ENCODE peak calls at places on chromosomes 6 and 20, in six cellular contexts. One of them, this sample, is unnamed.

GRCh38 chr6:34146801-34147592 is 1.1 kb upstream of the GRM4 start:
- DNase-seq in GM12878: no peak
- DNase-seq in K562: no peak
- DNase-seq in HepG2: no peak
- DNase-seq in IMR-90: peak
- DNase-seq in A549: no peak
- DNase-seq in this sample: no peak

GRCh38 chr6:80142586-80142985 is 36.1 kb downstream of the BCKDHB start:
- DNase-seq in HepG2: no peak
- DNase-seq in K562: no peak
- DNase-seq in A549: no peak
- DNase-seq in IMR-90: peak
- DNase-seq in GM12878: no peak
- DNase-seq in this sample: no peak

GRCh38 chr20:59662161-59662560 is 57.8 kb downstream of the PHACTR3 start:
- DNase-seq in IMR-90: no peak
- DNase-seq in GM12878: no peak
- DNase-seq in HepG2: no peak
- DNase-seq in K562: no peak
- DNase-seq in A549: no peak
- DNase-seq in this sample: no peak

GRCh38 chr6:113381957-113382356 is 475.2 kb upstream of the MARCKS start:
- DNase-seq in K562: no peak
- DNase-seq in IMR-90: peak
- DNase-seq in HepG2: no peak
- DNase-seq in GM12878: peak
- DNase-seq in A549: no peak
- DNase-seq in this sample: no peak

GRCh38 chr6:65117854-65118409 is 589.1 kb downstream of the EYS start:
- DNase-seq in IMR-90: no peak
- DNase-seq in K562: no peak
- DNase-seq in A549: no peak
- DNase-seq in HepG2: no peak
- DNase-seq in GM12878: no peak
- DNase-seq in this sample: no peak

GRCh38 chr6:25013249-25013648 is 77.5 kb upstream of the RIPOR2 start:
- DNase-seq in A549: no peak
- DNase-seq in K562: peak
- DNase-seq in HepG2: no peak
- DNase-seq in IMR-90: no peak
- DNase-seq in GM12878: no peak
- DNase-seq in this sample: no peak

GRCh38 chr6:134295953-134296553 is 21.9 kb downstream of the SGK1 start:
- DNase-seq in HepG2: peak
- DNase-seq in K562: peak
- DNase-seq in IMR-90: peak
- DNase-seq in GM12878: no peak
- DNase-seq in A549: peak
- DNase-seq in this sample: no peak

GRCh38 chr6:32852844-32853540 is 512 bp downstream of the TAP1 start:
- DNase-seq in GM12878: no peak
- DNase-seq in K562: no peak
- DNase-seq in HepG2: no peak
- DNase-seq in IMR-90: peak
- DNase-seq in A549: peak
- DNase-seq in this sample: no peak

GRCh38 chr20:25565578-25566157 is 19.7 kb downstream of the NINL start:
- DNase-seq in IMR-90: no peak
- DNase-seq in A549: no peak
- DNase-seq in HepG2: peak
- DNase-seq in GM12878: no peak
- DNase-seq in K562: no peak
- DNase-seq in this sample: no peak

GRCh38 chr20:1474817-1475603 is 8.4 kb upstream of the NSFL1C start:
- DNase-seq in GM12878: no peak
- DNase-seq in K562: no peak
- DNase-seq in IMR-90: no peak
- DNase-seq in HepG2: no peak
- DNase-seq in A549: no peak
- DNase-seq in this sample: no peak

GRCh38 chr6:122839477-122839876 is 50.4 kb downstream of the SMPDL3A start:
- DNase-seq in K562: peak
- DNase-seq in GM12878: no peak
- DNase-seq in HepG2: peak
- DNase-seq in A549: peak
- DNase-seq in IMR-90: peak
- DNase-seq in this sample: peak

GRCh38 chr20:15938847-15939246 is 634.4 kb downstream of the KIF16B start:
- DNase-seq in K562: no peak
- DNase-seq in A549: no peak
- DNase-seq in HepG2: no peak
- DNase-seq in GM12878: no peak
- DNase-seq in IMR-90: no peak
- DNase-seq in this sample: no peak

GRCh38 chr20:13166006-13166405 is 55.1 kb upstream of the ISM1 start:
- DNase-seq in K562: no peak
- DNase-seq in GM12878: no peak
- DNase-seq in HepG2: no peak
- DNase-seq in A549: no peak
- DNase-seq in IMR-90: no peak
- DNase-seq in this sample: no peak

GRCh38 chr6:80366721-80367120 is 260.2 kb downstream of the BCKDHB start:
- DNase-seq in A549: no peak
- DNase-seq in HepG2: no peak
- DNase-seq in IMR-90: peak
- DNase-seq in GM12878: no peak
- DNase-seq in K562: no peak
- DNase-seq in this sample: no peak

GRCh38 chr6:465531-466348 is 74.2 kb downstream of the IRF4 start:
- DNase-seq in K562: no peak
- DNase-seq in HepG2: no peak
- DNase-seq in IMR-90: no peak
- DNase-seq in A549: no peak
- DNase-seq in GM12878: no peak
- DNase-seq in this sample: no peak

GRCh38 chr6:24566020-24566752 is 71.4 kb downstream of the ALDH5A1 start:
- DNase-seq in IMR-90: peak
- DNase-seq in GM12878: no peak
- DNase-seq in HepG2: peak
- DNase-seq in K562: no peak
- DNase-seq in A549: no peak
- DNase-seq in this sample: no peak

GRCh38 chr6:19472168-19472567 is 365.0 kb upstream of the ID4 start:
- DNase-seq in K562: no peak
- DNase-seq in GM12878: no peak
- DNase-seq in HepG2: no peak
- DNase-seq in A549: peak
- DNase-seq in IMR-90: peak
- DNase-seq in this sample: no peak

GRCh38 chr6:152142116-152142515 is 334.6 kb downstream of the ESR1 start:
- DNase-seq in IMR-90: no peak
- DNase-seq in K562: no peak
- DNase-seq in HepG2: no peak
- DNase-seq in A549: no peak
- DNase-seq in GM12878: no peak
- DNase-seq in this sample: no peak

GRCh38 chr6:152135755-152136448 is 328.4 kb downstream of the ESR1 start:
- DNase-seq in K562: no peak
- DNase-seq in A549: peak
- DNase-seq in IMR-90: no peak
- DNase-seq in HepG2: peak
- DNase-seq in GM12878: no peak
- DNase-seq in this sample: no peak

GRCh38 chr6:152130441-152130840 is 323.0 kb downstream of the ESR1 start:
- DNase-seq in IMR-90: no peak
- DNase-seq in A549: no peak
- DNase-seq in K562: no peak
- DNase-seq in HepG2: no peak
- DNase-seq in GM12878: no peak
- DNase-seq in this sample: no peak

GRCh38 chr6:152136449-152136825 is 329.0 kb downstream of the ESR1 start:
- DNase-seq in K562: no peak
- DNase-seq in HepG2: no peak
- DNase-seq in IMR-90: no peak
- DNase-seq in GM12878: no peak
- DNase-seq in A549: peak
- DNase-seq in this sample: no peak
- TF ChIP-seq BHLHE40 in K562: no peak
- TF ChIP-seq BHLHE40 in HepG2: no peak
- TF ChIP-seq BHLHE40 in IMR-90: no peak
- TF ChIP-seq BHLHE40 in GM12878: no peak
- TF ChIP-seq BHLHE40 in A549: no peak
- TF ChIP-seq BHLHE40 in this sample: no peak

GRCh38 chr6:11618533-11618932 is 81.0 kb downstream of the TMEM170B start:
- DNase-seq in GM12878: peak
- DNase-seq in IMR-90: peak
- DNase-seq in K562: peak
- DNase-seq in A549: peak
- DNase-seq in HepG2: no peak
- DNase-seq in this sample: peak
- TF ChIP-seq BHLHE40 in GM12878: no peak
- TF ChIP-seq BHLHE40 in IMR-90: no peak
- TF ChIP-seq BHLHE40 in K562: no peak
- TF ChIP-seq BHLHE40 in A549: no peak
- TF ChIP-seq BHLHE40 in HepG2: no peak
- TF ChIP-seq BHLHE40 in this sample: no peak

DNA sequence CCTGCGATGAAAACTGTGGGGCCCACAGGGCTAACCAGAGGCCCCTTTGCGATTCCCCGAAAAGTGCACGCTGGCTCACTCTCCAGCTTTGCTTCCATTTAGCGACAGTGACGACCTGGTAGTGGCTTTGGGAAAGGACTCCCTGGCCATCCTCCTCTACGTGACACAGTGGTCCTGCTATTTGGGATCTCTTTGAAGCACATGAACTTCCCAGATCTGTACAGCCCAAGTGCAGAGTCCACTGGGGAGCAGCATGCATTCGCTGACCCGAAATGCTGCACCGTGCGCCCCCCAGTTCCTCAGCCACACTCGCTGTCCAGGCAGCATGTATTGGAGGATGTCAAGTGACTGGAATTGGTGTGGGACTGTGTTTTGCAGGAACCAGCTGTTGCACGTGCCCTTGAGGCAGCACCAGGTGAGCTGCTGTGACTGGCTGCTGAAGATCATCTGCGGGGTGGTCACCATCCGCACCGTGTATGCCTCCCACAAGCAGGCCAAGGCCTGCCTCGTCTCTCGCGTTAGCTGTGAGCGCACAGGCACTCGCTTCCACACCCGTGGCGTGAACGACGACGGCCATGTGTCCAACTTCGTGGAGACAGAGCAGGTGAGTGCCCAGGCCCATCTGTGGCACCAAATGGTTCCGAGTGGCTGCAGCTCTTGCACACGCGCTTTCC is 51.6 kb downstream of the SYNJ2 start:
- DNase-seq in IMR-90: no peak
- DNase-seq in K562: no peak
- DNase-seq in A549: no peak
- DNase-seq in HepG2: no peak
- DNase-seq in GM12878: no peak
- DNase-seq in this sample: no peak
- TF ChIP-seq BHLHE40 in IMR-90: no peak
- TF ChIP-seq BHLHE40 in K562: no peak
- TF ChIP-seq BHLHE40 in A549: no peak
- TF ChIP-seq BHLHE40 in HepG2: no peak
- TF ChIP-seq BHLHE40 in GM12878: no peak
- TF ChIP-seq BHLHE40 in this sample: no peak

DNA sequence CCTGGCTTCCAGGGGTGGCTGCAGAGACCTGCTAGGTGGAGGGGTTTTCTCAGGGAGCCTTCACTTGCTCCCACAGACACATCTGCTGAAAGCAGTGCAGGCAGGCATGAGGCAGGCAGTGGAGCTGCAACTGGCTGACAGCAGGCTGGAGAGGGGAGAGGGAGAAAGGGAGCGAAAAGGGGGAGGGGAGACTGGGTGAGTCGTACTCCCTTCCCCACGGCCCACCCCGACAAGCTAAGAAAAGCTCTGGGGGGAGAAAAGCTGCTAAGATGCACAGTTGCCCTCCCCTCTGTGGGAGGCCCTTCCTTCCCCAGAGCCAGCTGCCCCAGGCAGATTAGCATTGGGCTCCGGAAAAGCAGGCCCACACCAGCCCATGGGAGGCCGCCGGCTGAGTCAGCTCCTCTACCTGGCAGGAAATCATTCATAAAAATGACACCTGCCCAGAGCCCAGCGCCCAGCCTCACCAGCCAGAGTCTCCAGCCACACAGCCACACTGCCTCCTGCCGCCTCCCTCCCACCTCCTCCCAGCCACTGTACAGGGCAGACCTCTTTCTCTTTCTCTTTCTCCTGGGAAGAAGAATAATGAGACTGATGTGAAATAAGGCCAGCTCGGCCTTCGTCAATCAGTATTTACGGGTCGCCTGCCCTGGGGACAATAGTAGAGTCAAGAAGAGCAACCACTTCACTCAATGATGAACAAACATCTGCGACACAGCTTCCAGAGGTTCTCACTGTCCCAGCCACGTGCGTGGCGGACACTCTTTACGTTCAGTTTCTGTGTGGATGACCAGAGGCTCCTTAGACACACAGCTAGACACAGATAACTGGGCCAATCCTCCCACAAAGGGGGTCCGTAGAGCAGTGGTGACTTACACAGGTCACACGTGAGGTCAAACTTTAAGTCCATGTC is 7.7 kb upstream of the C20orf203 start:
- DNase-seq in K562: peak
- DNase-seq in HepG2: no peak
- DNase-seq in A549: no peak
- DNase-seq in IMR-90: peak
- DNase-seq in GM12878: no peak
- DNase-seq in this sample: no peak
- TF ChIP-seq BHLHE40 in K562: peak
- TF ChIP-seq BHLHE40 in HepG2: peak
- TF ChIP-seq BHLHE40 in A549: no peak
- TF ChIP-seq BHLHE40 in IMR-90: no peak
- TF ChIP-seq BHLHE40 in GM12878: no peak
- TF ChIP-seq BHLHE40 in this sample: no peak

DNA sequence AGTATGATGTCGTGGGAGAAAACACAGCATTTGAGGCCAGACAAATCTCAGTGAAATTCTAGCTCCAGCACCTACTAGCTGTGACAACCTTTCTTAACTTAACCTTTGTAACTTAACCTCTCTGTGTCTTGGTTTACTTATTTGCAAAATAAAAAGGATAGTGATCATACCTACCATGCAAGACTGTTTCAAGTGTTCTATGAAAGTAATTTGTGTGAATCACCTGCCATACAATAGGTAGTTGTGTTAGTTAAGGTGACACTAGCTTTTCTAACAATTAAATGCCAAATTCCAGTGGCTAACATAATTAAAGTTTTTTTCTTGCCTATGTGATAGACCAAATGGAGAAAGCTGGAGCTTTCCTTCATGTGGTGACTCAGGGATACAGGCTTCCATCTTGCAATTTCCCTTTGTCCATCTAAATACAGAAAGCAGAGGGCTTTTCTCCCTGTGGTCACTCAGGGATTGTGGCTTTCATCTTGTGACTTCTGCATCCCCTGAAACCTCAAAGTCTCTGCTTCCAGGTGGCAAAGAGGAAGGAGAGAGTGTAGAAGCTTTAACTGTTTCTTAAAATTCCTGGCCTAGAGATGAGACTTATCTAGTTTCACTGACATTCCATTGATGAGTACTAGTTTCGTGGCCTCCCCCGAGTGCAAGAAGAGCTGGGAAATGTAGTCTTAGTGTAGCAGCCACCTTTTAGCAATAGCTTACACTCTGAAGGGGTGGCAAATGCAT is 311.4 kb downstream of the CLIC5 start:
- DNase-seq in K562: no peak
- DNase-seq in HepG2: no peak
- DNase-seq in A549: no peak
- DNase-seq in IMR-90: peak
- DNase-seq in GM12878: no peak
- DNase-seq in this sample: no peak
- TF ChIP-seq BHLHE40 in K562: no peak
- TF ChIP-seq BHLHE40 in HepG2: no peak
- TF ChIP-seq BHLHE40 in A549: no peak
- TF ChIP-seq BHLHE40 in IMR-90: no peak
- TF ChIP-seq BHLHE40 in GM12878: no peak
- TF ChIP-seq BHLHE40 in this sample: no peak

This sample was measured in HEK293T.